ENCODE peak calls at places on chromosomes 11 and 22, in four cellular contexts. F is K562, O is suprapubic skin, C is brain microvascular endothelial cell. N is an unnamed sample.

GRCh38 chr11:75341583-75341982 is 9.9 kb downstream of the ARRB1 start:
- DNase-seq in O (no peak), C (no peak), F (no peak), N (peak)

GRCh38 chr11:108562746-108563581 is 30.6 kb downstream of the EXPH5 start:
- DNase-seq in F (no peak), O (no peak), C (no peak), N (no peak)

GRCh38 chr11:8722809-8723208 is 40.2 kb downstream of the RPL27A start:
- DNase-seq in C (no peak), F (no peak), O (no peak), N (no peak)

GRCh38 chr11:47412152-47412746 is 3.9 kb downstream of the SLC39A13 start:
- DNase-seq in O (no peak), C (no peak), F (peak), N (no peak)

GRCh38 chr11:35303596-35304392 is 115.6 kb downstream of the SLC1A2 start:
- DNase-seq in O (peak), C (peak), F (no peak), N (peak)

GRCh38 chr22:43957871-43958270 is 2.6 kb downstream of the SAMM50 start:
- DNase-seq in F (no peak), C (peak), O (no peak), N (no peak)

GRCh38 chr11:96869207-96869606 is 479.4 kb downstream of the JRKL start:
- DNase-seq in F (no peak), C (no peak), O (no peak), N (no peak)

GRCh38 chr11:130023204-130023603 is 20.6 kb upstream of the PRDM10 start:
- DNase-seq in F (no peak), O (no peak), C (peak), N (no peak)

GRCh38 chr22:28442951-28443876 is 236.4 kb downstream of the TTC28 start:
- DNase-seq in O (peak), C (peak), F (no peak), N (no peak)

GRCh38 chr11:94151903-94152677 is 23.4 kb downstream of the PANX1 start:
- DNase-seq in C (peak), F (peak), O (no peak), N (no peak)

GRCh38 chr11:100928426-100928825 is 201.2 kb downstream of the PGR start:
- DNase-seq in C (no peak), O (no peak), F (no peak), N (no peak)

GRCh38 chr11:34791725-34792124 is 124.5 kb downstream of the APIP start:
- DNase-seq in F (no peak), O (no peak), C (no peak), N (no peak)

GRCh38 chr22:41636467-41636866 is 15.4 kb downstream of the XRCC6 start:
- DNase-seq in C (peak), O (no peak), F (no peak), N (peak)

GRCh38 chr22:38142606-38143005 is 32.1 kb upstream of the BAIAP2L2 start:
- DNase-seq in C (no peak), F (no peak), O (peak), N (peak)

GRCh38 chr22:38141574-38141973 is 31.1 kb upstream of the BAIAP2L2 start:
- DNase-seq in F (peak), O (peak), C (no peak), N (peak)

GRCh38 chr22:38139901-38140300 is 29.4 kb upstream of the BAIAP2L2 start:
- DNase-seq in C (no peak), O (peak), F (no peak), N (peak)

GRCh38 chr22:38148252-38148651 is 33.4 kb downstream of the PLA2G6 start:
- DNase-seq in F (no peak), C (peak), O (no peak), N (no peak)

DNA sequence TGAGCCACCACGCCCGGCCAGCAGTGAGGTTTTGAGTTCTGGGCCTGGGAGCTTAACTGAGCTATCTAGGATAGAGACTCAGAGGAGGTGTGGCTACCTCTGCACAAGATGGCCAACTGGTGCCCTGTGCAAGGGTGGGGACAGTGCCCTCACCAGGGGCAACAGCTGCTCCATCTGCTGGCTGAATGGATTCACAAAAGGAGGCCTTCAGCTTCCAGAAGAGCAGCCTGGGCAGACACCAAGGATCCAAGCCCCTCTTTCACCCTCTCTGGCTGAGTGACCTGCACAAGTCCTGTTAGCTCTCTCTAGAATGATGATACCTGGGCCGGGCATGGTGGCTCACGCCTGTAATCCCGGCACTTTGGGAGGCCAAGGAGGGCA is 33.5 kb upstream of the BAIAP2L2 start:
- DNase-seq in F (no peak), C (no peak), O (peak), N (peak)
- TF ChIP-seq CTCF in F (no peak), C (peak), O (no peak), N (no peak)

DNA sequence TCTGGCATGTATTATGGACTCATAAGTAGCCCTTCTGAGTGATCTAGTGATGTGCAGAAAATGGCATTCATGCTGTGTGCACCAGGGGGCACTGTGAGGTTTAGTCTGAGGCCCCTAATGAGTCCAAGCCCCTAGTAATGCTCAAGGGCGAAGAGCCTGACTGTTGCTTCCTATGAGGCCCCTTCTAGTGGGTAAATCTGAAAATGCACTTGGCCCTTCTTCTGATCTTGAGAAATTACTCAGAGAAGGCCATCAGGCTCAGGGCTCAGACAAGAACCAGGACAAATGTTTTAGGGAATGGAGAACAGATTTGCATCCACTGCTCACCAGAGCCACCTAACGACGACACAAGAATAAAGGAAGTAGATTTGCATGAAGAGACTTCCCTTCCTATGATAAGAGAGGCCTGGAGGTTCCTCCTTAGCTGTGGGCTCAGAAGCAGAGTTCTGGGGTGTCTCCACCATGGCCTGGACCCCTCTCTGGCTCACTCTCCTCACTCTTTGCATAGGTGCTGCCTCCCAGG is 75.8 kb downstream of the GGTLC2 start:
- DNase-seq in F (peak), C (peak), O (no peak), N (peak)
- H3K4me3 ChIP-seq in F (no peak), C (no peak), O (no peak), N (no peak)

DNA sequence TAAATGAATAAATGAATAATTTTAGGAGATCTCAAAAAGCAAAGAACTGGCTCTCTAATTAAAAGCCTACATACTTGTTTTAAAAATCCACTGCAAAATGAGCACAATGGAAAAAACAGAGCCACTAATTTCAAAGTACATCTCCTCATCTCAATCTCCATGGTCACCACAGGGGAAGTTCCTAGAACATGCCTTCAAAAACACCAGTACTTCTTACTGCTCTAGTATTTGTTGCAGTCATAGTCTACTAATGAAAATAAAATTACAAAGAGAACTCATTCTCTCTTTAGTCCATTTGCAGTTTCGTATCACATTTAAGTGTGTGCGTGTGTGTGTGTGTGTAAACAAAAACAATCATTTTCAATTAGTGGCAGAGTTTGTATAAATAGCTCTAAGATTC is 54.0 kb downstream of the PIK3C2A start:
- DNase-seq in F (no peak), C (no peak), O (no peak), N (no peak)
- H3K27ac ChIP-seq in F (no peak), C (no peak), O (peak), N (no peak)

GRCh38 chr11:91778758-91779157 is 445.9 kb upstream of the FAT3 start:
- DNase-seq in F (no peak), O (no peak), C (no peak), N (no peak)

GRCh38 chr11:91768783-91769182 is 455.8 kb upstream of the FAT3 start:
- DNase-seq in O (no peak), C (no peak), F (no peak), N (no peak)

GRCh38 chr11:91776660-91777059 is 448.0 kb upstream of the FAT3 start:
- DNase-seq in C (no peak), O (no peak), F (no peak), N (no peak)

DNA sequence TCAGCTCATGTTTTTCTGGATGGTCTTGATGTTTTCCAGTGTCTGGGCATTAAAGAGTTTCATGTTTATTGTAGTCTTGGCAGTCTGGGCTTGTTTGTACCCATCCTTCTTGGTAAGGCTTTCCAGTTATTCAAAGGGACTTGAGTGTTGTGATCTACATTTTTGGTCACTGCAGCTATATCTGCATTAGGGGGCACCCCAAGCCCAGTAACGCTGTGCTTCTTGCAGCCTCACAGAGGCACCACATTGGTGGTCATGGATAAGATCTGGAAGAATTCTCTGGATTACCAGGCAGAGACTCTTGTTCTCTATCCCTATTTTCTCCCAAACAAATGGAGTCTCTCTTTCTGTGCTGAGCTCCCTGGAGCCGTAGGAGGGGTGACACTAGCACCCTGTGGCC is 451.5 kb upstream of the FAT3 start:
- DNase-seq in C (no peak), F (no peak), O (no peak), N (no peak)
- TF ChIP-seq CTCF in C (no peak), F (peak), O (no peak), N (no peak)

GRCh38 chr11:67055812-67056211 is 835 bp upstream of the RHOD start:
- DNase-seq in C (no peak), F (peak), O (no peak), N (no peak)
- H3K4me3 ChIP-seq in C (peak), F (no peak), O (peak), N (peak)

DNA sequence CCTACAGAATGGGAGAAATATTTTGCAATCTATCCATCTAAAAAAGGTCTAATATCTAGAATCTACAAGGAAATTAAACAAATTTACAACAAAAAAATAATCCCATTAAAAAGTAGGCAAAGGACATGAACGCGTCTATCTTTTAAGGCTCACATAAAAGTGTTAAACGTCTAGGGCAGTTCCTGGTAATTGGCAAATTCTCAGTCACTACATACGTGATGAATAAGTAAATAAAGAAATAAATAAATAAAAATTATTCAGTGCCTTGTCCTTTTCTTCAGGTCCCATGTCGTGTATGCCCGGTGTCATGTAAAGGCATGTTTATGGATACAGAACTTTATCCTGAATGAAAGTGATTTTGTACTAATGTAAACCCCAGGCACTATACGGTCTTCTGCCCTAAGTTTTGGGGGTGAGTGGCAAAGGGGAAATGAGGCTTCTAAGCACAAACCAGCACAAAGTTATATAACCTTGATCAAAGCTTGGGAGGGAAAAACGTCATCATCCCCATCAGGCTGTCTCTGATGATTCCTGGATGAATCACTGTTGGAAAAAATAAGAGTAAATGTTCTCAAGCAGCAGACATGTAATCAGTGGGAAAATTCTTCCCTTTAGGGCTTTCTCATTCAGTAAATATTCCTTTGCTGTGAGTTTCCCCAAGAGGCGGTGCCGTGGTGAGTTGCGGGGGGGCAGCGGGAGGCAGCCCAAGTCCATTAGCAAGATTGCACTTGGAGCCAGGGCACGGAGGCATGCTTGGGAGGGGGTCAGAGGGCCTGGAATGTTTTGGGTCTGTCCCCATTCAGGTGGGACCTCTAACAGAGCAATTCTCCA is 30.4 kb upstream of the MICAL2 start:
- DNase-seq in C (peak), F (no peak), O (peak), N (peak)
- H3K27ac ChIP-seq in C (peak), F (no peak), O (peak), N (peak)

GRCh38 chr11:118791015-118791960 is at the start of gene DDX6:
- DNase-seq in F (peak), C (peak), O (peak), N (peak)
- TF ChIP-seq CTCF in F (peak), C (peak), O (peak), N (no peak)

DNA sequence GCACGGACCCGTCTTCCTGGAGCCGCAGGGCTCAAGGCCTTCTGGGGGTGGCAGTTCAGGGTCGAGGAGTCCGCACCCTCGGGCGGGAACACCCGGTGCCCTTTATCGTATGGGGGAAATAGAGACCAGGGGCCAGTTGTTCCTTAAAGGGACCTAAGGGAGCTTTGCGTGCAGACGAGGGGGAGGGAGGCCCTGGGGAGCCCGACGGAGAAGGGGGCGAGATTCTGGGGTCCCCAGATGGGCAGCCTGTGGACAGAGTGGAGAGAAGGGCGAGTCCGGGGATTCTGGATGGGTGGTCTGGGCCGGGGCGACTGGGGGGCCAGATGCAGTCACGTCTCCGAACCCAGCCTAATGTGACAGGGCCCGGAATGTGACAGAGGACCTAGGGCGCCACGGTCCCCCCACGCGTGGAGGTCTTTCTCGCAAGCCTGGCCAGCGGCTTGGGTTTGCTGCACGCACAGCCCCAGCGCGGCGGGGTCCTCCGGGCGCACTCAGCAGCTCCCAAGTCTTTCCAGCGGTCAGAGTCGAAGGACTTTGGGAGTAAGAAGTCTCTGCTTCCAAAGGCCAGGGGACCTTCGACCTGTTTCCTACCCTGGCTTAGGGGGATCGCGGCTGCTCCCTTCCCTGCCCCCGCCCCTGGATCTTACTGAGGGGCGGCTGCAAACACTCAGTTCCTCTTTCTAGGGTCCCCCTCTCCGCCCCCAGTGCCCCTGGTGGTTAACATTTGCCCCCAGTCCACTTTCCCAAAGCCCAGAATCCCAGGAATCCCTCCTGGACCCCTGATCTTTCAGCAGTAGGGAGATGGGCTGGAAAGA is 542 bp downstream of the TUBA8 start:
- DNase-seq in F (no peak), C (no peak), O (no peak), N (no peak)
- H3K4me3 ChIP-seq in F (no peak), C (peak), O (peak), N (peak)

GRCh38 chr11:14124345-14124744 is 161.8 kb downstream of the SPON1 start:
- DNase-seq in C (no peak), F (no peak), O (no peak), N (no peak)

GRCh38 chr11:14124886-14125285 is 162.4 kb downstream of the SPON1 start:
- DNase-seq in C (no peak), F (no peak), O (no peak), N (no peak)

GRCh38 chr11:14127679-14128078 is 165.2 kb downstream of the SPON1 start:
- DNase-seq in O (no peak), F (no peak), C (no peak), N (no peak)

GRCh38 chr11:14125529-14125928 is 163.0 kb downstream of the SPON1 start:
- DNase-seq in F (no peak), O (no peak), C (no peak), N (no peak)
- H3K27ac ChIP-seq in F (no peak), O (no peak), C (no peak), N (no peak)

N was measured in coronary artery.